ENCODE peak calls at places on chromosomes 16 and 17, in five cellular contexts. One of them, this sample, is unnamed.

GRCh38 chr16:3890091-3890490 is 9.6 kb upstream of the CREBBP start:
- DNase-seq in HCT116: no peak
- DNase-seq in GM12878: no peak
- DNase-seq in SK-N-SH: no peak
- DNase-seq in H1: no peak
- DNase-seq in this sample: no peak

GRCh38 chr17:33474789-33475188 is 181.7 kb upstream of the ASIC2 start:
- DNase-seq in HCT116: no peak
- DNase-seq in GM12878: no peak
- DNase-seq in SK-N-SH: no peak
- DNase-seq in H1: no peak
- DNase-seq in this sample: no peak

GRCh38 chr17:33342025-33342424 is 48.9 kb upstream of the ASIC2 start:
- DNase-seq in HCT116: no peak
- DNase-seq in GM12878: no peak
- DNase-seq in SK-N-SH: no peak
- DNase-seq in H1: no peak
- DNase-seq in this sample: no peak

GRCh38 chr17:10616502-10617119 is 40.5 kb downstream of the MYH3 start:
- DNase-seq in HCT116: peak; percentile 83
- DNase-seq in GM12878: no peak
- DNase-seq in SK-N-SH: peak; percentile 80
- DNase-seq in H1: peak; percentile 99
- DNase-seq in this sample: peak; percentile 51

GRCh38 chr16:24013733-24014645 is 178.2 kb downstream of the PRKCB start:
- DNase-seq in HCT116: no peak
- DNase-seq in GM12878: peak; percentile 98
- DNase-seq in SK-N-SH: no peak
- DNase-seq in H1: no peak
- DNase-seq in this sample: no peak

GRCh38 chr17:65783845-65784334 is 222.4 kb upstream of the AXIN2 start:
- DNase-seq in HCT116: peak; percentile 76
- DNase-seq in GM12878: no peak
- DNase-seq in SK-N-SH: no peak
- DNase-seq in H1: no peak
- DNase-seq in this sample: peak; percentile 44

GRCh38 chr17:83085526-83086196 is 6.3 kb downstream of the METRNL start:
- DNase-seq in HCT116: no peak
- DNase-seq in GM12878: no peak
- DNase-seq in SK-N-SH: no peak
- DNase-seq in H1: no peak
- DNase-seq in this sample: no peak

GRCh38 chr17:78737332-78737731 is 44.7 kb downstream of the CYTH1 start:
- DNase-seq in HCT116: no peak
- DNase-seq in GM12878: no peak
- DNase-seq in SK-N-SH: peak; percentile 81
- DNase-seq in H1: no peak
- DNase-seq in this sample: peak; percentile 62

GRCh38 chr16:46839986-46840443 is 9.0 kb upstream of the C16orf87 start:
- DNase-seq in HCT116: no peak
- DNase-seq in GM12878: no peak
- DNase-seq in SK-N-SH: no peak
- DNase-seq in H1: peak; percentile 32
- DNase-seq in this sample: no peak

GRCh38 chr16:50263940-50264929 is 2.1 kb upstream of the ADCY7 start:
- DNase-seq in HCT116: no peak
- DNase-seq in GM12878: peak; percentile 57
- DNase-seq in SK-N-SH: no peak
- DNase-seq in H1: no peak
- DNase-seq in this sample: no peak

DNA sequence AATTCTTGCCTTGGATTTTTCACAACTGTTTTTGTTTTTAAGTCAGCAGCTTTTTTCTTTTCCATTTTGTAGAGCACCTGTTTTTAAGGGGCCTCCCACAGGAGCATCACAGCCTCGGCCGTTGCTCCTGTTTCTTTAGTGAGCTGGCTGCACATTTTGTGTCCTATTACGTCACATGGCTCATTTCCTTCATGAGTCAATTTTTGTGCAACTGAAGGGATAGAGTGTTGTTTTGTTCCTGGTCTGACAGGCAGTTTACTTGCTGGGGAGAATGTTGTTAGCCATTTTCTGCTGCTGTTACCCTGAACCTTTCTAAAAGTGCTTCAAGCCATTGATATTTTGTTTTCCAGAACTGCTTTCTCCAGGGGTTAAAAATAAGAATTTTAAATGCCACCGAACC is 45.0 kb upstream of the CRISPLD2 start:
- DNase-seq in HCT116: no peak
- DNase-seq in GM12878: no peak
- DNase-seq in SK-N-SH: no peak
- DNase-seq in H1: no peak
- DNase-seq in this sample: peak; percentile 85
- H3K36me3 ChIP-seq in HCT116: peaks cover 53% of the 10 kb centered on the region
- H3K36me3 ChIP-seq in GM12878: peaks cover 31% of the 10 kb centered on the region
- H3K36me3 ChIP-seq in SK-N-SH: peaks cover 51% of the 10 kb centered on the region
- H3K36me3 ChIP-seq in H1: peaks cover 38% of the 10 kb centered on the region
- H3K36me3 ChIP-seq in this sample: peaks cover 32% of the 10 kb centered on the region

DNA sequence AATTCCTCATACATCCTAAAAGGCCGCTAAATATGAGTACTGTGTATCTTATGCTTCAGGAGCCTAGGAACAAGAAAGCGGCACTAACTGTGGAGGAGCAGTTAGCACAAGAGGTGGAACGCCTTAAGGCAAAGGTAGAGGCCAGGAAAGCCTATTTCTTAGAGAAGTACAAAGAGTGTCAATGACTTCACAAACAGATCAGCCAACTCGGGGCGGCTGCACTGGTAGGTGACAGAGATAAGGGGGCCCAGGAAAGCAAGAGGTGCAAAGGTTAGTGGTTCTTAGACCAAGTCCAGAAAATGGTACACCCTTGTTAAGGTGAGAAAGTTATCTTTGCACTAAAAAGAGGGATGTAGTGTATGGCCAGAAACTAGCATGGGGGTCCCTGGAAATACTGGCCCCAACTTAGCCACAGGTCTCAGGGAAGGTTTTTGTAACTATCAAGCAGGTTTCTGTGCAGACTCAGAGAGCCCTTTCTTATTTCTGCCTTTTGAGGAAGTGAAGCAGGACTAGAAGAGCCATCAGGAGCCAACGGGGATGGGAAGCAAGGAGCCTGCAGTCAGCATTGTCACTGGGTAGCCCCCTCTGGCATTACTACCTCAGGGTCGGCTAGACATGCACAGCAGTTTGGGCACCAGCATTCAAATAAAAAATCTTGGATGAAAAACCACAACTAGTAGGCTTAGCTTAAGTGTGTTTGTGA is 24.1 kb downstream of the CALCOCO2 start:
- DNase-seq in HCT116: no peak
- DNase-seq in GM12878: no peak
- DNase-seq in SK-N-SH: no peak
- DNase-seq in H1: no peak
- DNase-seq in this sample: no peak
- TF ChIP-seq MAX in HCT116: no peak
- TF ChIP-seq MAX in GM12878: no peak
- TF ChIP-seq MAX in SK-N-SH: no peak
- TF ChIP-seq MAX in H1: no peak
- TF ChIP-seq MAX in this sample: no peak

DNA sequence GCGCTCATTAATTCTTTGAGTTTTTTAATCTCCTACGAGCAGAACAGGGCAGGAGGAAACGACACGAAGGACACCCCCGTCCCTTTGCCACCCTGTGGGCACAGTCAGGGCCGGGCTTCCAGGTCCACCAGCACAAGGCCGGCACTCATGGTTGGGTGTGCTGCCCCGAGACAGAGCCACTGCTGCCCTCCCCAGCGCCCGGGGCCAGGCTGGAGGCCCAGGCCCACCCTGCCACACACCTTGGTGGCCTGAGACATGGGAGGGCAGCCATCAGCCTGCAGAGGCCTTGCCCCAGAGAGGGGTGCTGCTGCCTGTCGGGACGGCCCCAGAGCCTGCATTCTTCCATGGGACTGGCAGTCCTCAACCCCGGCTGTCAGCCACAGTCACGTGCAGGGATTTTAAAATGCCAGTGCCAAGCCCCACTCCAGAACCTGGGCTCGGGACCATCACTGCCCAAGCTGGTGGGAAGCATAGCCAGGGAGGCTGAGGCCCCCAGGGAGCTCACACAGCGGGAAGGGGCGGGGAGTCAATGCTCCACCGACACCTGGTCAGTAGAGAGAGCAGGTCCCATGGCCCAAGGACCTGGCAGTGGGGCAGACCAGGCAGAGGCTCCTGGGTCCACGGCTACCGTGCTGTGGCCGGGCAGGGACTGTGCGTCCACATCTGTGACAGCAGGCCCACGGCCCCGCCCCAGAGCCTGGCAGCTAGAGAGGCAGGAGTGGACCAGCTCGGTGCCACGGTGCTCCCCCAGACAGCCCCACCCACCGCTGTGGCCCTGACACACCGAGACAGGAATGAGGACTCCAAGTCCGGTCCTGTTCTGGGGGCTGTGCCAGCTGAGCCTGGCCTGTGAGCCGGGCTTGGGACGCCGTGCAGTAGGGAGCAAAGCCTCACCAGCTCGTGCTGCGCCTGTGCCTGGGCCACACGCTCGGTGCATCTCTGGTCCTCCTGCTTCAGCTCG is 27.5 kb downstream of the CEP131 start:
- DNase-seq in HCT116: no peak
- DNase-seq in GM12878: no peak
- DNase-seq in SK-N-SH: no peak
- DNase-seq in H1: no peak
- DNase-seq in this sample: no peak
- H3K36me3 ChIP-seq in HCT116: peaks cover 5% of the 10 kb centered on the region
- H3K36me3 ChIP-seq in GM12878: peaks cover 7% of the 10 kb centered on the region
- H3K36me3 ChIP-seq in SK-N-SH: no peaks in the 10 kb centered on the region
- H3K36me3 ChIP-seq in H1: peaks cover 3% of the 10 kb centered on the region
- H3K36me3 ChIP-seq in this sample: no peaks in the 10 kb centered on the region

GRCh38 chr16:69709456-69710084 is 16.8 kb downstream of the NQO1 start:
- DNase-seq in HCT116: peak; percentile 52
- DNase-seq in GM12878: peak; percentile 15
- DNase-seq in SK-N-SH: peak; percentile 59
- DNase-seq in H1: peak; percentile 38
- DNase-seq in this sample: peak; percentile 71
- TF ChIP-seq MAX in HCT116: no peak
- TF ChIP-seq MAX in GM12878: no peak
- TF ChIP-seq MAX in SK-N-SH: no peak
- TF ChIP-seq MAX in H1: no peak
- TF ChIP-seq MAX in this sample: no peak

GRCh38 chr17:80367510-80367909 is 47.5 kb upstream of the ENDOV start:
- DNase-seq in HCT116: no peak
- DNase-seq in GM12878: no peak
- DNase-seq in SK-N-SH: no peak
- DNase-seq in H1: no peak
- DNase-seq in this sample: no peak
- H3K36me3 ChIP-seq in HCT116: peaks cover 24% of the 10 kb centered on the region
- H3K36me3 ChIP-seq in GM12878: peaks cover 33% of the 10 kb centered on the region
- H3K36me3 ChIP-seq in SK-N-SH: peaks cover 70% of the 10 kb centered on the region
- H3K36me3 ChIP-seq in H1: peaks cover 20% of the 10 kb centered on the region
- H3K36me3 ChIP-seq in this sample: peaks cover 27% of the 10 kb centered on the region

This sample was measured in endothelial cell of umbilical vein.